ENCODE peak calls at places on chromosomes 12 and 14, in six cellular contexts. R is upper lobe of left lung, W is GM12878, P is HepG2, C is A549, Q is K562. Y is an unnamed sample.

GRCh38 chr14:58866386-58866785 is 228.6 kb downstream of the DACT1 start:
- ATAC-seq in C (no peak), Q (no peak), P (no peak), R (no peak), W (no peak), Y (no peak)

GRCh38 chr12:54207539-54208267 is 18.9 kb upstream of the SMUG1 start:
- ATAC-seq in R (peak), Q (peak), W (peak), C (peak), P (peak), Y (peak)

GRCh38 chr14:28515571-28515970 is 251.0 kb upstream of the FOXG1 start:
- ATAC-seq in R (no peak), W (no peak), P (no peak), C (no peak), Q (no peak), Y (no peak)

GRCh38 chr12:19080918-19081317 is 48.6 kb upstream of the PLEKHA5 start:
- ATAC-seq in C (no peak), Q (no peak), P (no peak), W (no peak), R (no peak), Y (no peak)

GRCh38 chr12:93742086-93742934 is 65.1 kb downstream of the CRADD start:
- ATAC-seq in R (peak), P (peak), W (peak), Q (peak), C (peak), Y (peak)

GRCh38 chr14:58060077-58060476 is 91.9 kb downstream of the ARMH4 start:
- ATAC-seq in R (no peak), C (no peak), Q (no peak), W (no peak), P (no peak), Y (no peak)

GRCh38 chr12:15323530-15323929 is 1.2 kb downstream of the PTPRO start:
- ATAC-seq in W (no peak), P (no peak), C (no peak), Q (no peak), R (no peak), Y (no peak)

GRCh38 chr14:80213602-80214001 is 2.3 kb upstream of the DIO2 start:
- ATAC-seq in W (peak), R (no peak), Q (no peak), C (no peak), P (peak), Y (no peak)

GRCh38 chr14:44446965-44447364 is 60.1 kb downstream of the FSCB start:
- ATAC-seq in R (no peak), P (no peak), C (no peak), Q (no peak), W (no peak), Y (no peak)

GRCh38 chr14:53962954-53963490 is 6.4 kb upstream of the BMP4 start:
- ATAC-seq in Q (no peak), C (no peak), P (no peak), R (peak), W (no peak), Y (peak)

GRCh38 chr14:90580381-90581335 is 183.8 kb downstream of the CALM1 start:
- ATAC-seq in Q (peak), W (no peak), P (no peak), C (no peak), R (no peak), Y (no peak)

GRCh38 chr12:107490000-107490399 is 195.6 kb upstream of the PWP1 start:
- ATAC-seq in P (no peak), R (no peak), W (no peak), Q (no peak), C (no peak), Y (no peak)

GRCh38 chr14:53591816-53592215 is 364.8 kb downstream of the BMP4 start:
- ATAC-seq in Q (no peak), C (no peak), W (no peak), R (no peak), P (no peak), Y (no peak)

GRCh38 chr14:22002860-22003284 is 329.3 kb upstream of the OR4E1 start:
- ATAC-seq in W (peak), R (no peak), C (peak), P (peak), Q (peak), Y (no peak)

GRCh38 chr12:15220451-15220850 is 766 bp downstream of the RERG start:
- ATAC-seq in C (no peak), W (no peak), Q (no peak), P (no peak), R (no peak), Y (no peak)

GRCh38 chr14:100165376-100165775 is 5.9 kb upstream of the DEGS2 start:
- ATAC-seq in P (peak), R (peak), W (peak), C (no peak), Q (no peak), Y (peak)

GRCh38 chr12:12486661-12487240 is 75.9 kb downstream of the DUSP16 start:
- ATAC-seq in R (no peak), P (peak), C (no peak), W (peak), Q (no peak), Y (no peak)

GRCh38 chr12:104463371-104463770 is 6.6 kb downstream of the CHST11 start:
- ATAC-seq in W (peak), P (no peak), Q (no peak), C (no peak), R (no peak), Y (no peak)

GRCh38 chr12:20602671-20603402 is 92.3 kb upstream of the SLCO1C1 start:
- ATAC-seq in P (no peak), C (peak), R (no peak), W (no peak), Q (no peak), Y (peak)

GRCh38 chr12:119700078-119700477 is 32.1 kb downstream of the PRKAB1 start:
- ATAC-seq in R (no peak), W (no peak), Q (no peak), P (no peak), C (no peak), Y (no peak)

GRCh38 chr14:102052522-102052921 is 34.3 kb downstream of the HSP90AA1 start:
- ATAC-seq in R (no peak), P (no peak), W (no peak), Q (no peak), C (no peak), Y (no peak)

GRCh38 chr14:24349742-24350141 is 10.0 kb upstream of the RIPK3 start:
- ATAC-seq in R (no peak), Q (no peak), W (no peak), P (no peak), C (no peak), Y (no peak)

GRCh38 chr14:71437870-71438269 is 494.4 kb upstream of the RGS6 start:
- ATAC-seq in Q (no peak), P (no peak), R (no peak), C (no peak), W (peak), Y (no peak)

GRCh38 chr14:77906446-77906845 is 106.5 kb downstream of the ADCK1 start:
- ATAC-seq in R (no peak), C (no peak), P (no peak), W (no peak), Q (no peak), Y (no peak)

GRCh38 chr12:114913871-114914801 is 230.2 kb upstream of the TBX3 start:
- ATAC-seq in R (no peak), W (no peak), C (peak), Q (no peak), P (no peak), Y (no peak)

GRCh38 chr14:36176524-36176923 is at the start of gene PTCSC3:
- ATAC-seq in W (no peak), P (no peak), R (no peak), C (no peak), Q (no peak), Y (no peak)

GRCh38 chr14:77580477-77580876 is 36.0 kb downstream of the SPTLC2 start:
- ATAC-seq in P (no peak), W (peak), R (no peak), Q (peak), C (no peak), Y (no peak)

GRCh38 chr12:94769040-94769420 is 118.7 kb upstream of the TMCC3 start:
- ATAC-seq in W (peak), C (no peak), Q (no peak), P (no peak), R (no peak), Y (no peak)

GRCh38 chr14:52067873-52068740 is 752 bp downstream of the NID2 start:
- ATAC-seq in W (no peak), P (peak), R (no peak), C (peak), Q (peak), Y (peak)

GRCh38 chr14:58805605-58806358 is 168.0 kb downstream of the DACT1 start:
- ATAC-seq in Q (no peak), W (no peak), R (no peak), P (no peak), C (no peak), Y (no peak)

GRCh38 chr12:48459259-48459658 is 13.1 kb upstream of the ANP32D start:
- ATAC-seq in R (no peak), P (no peak), C (no peak), Q (peak), W (no peak), Y (no peak)

GRCh38 chr14:63875311-63875710 is 22.5 kb downstream of the SYNE2 start:
- ATAC-seq in P (no peak), W (no peak), R (peak), C (no peak), Q (no peak), Y (peak)

GRCh38 chr12:47768323-47768811 is 4.7 kb upstream of the SLC48A1 start:
- ATAC-seq in W (no peak), P (peak), C (no peak), R (no peak), Q (peak), Y (no peak)

GRCh38 chr14:97336816-97337215 is 539.6 kb downstream of the VRK1 start:
- ATAC-seq in C (no peak), W (no peak), Q (no peak), P (no peak), R (no peak), Y (no peak)

GRCh38 chr14:64000749-64001148 is 147.9 kb downstream of the SYNE2 start:
- ATAC-seq in R (no peak), W (peak), Q (no peak), P (no peak), C (no peak), Y (no peak)

GRCh38 chr12:39343665-39344064 is 99.3 kb downstream of the KIF21A start:
- ATAC-seq in C (no peak), W (no peak), P (no peak), R (no peak), Q (no peak), Y (no peak)

GRCh38 chr12:129084875-129085826 is 231.9 kb downstream of the GLT1D1 start:
- ATAC-seq in P (no peak), W (no peak), R (peak), C (no peak), Q (no peak), Y (no peak)

GRCh38 chr14:53515264-53515663 is 362.1 kb upstream of the DDHD1 start:
- ATAC-seq in C (no peak), Q (no peak), P (no peak), R (no peak), W (no peak), Y (no peak)

GRCh38 chr12:50353869-50354593 is 42.4 kb downstream of the FAM186A start:
- ATAC-seq in Q (no peak), W (no peak), P (no peak), R (no peak), C (no peak), Y (no peak)
- H3K4me3 ChIP-seq in Q (no peak), W (no peak), P (no peak), R (no peak), C (no peak), Y (no peak)

GRCh38 chr12:87259405-87259804 is 769.8 kb downstream of the C12orf50 start:
- ATAC-seq in C (no peak), R (no peak), P (no peak), W (no peak), Q (no peak), Y (no peak)

GRCh38 chr12:87253157-87253556 is 776.0 kb downstream of the C12orf50 start:
- ATAC-seq in W (no peak), Q (no peak), P (no peak), R (no peak), C (no peak), Y (no peak)

DNA sequence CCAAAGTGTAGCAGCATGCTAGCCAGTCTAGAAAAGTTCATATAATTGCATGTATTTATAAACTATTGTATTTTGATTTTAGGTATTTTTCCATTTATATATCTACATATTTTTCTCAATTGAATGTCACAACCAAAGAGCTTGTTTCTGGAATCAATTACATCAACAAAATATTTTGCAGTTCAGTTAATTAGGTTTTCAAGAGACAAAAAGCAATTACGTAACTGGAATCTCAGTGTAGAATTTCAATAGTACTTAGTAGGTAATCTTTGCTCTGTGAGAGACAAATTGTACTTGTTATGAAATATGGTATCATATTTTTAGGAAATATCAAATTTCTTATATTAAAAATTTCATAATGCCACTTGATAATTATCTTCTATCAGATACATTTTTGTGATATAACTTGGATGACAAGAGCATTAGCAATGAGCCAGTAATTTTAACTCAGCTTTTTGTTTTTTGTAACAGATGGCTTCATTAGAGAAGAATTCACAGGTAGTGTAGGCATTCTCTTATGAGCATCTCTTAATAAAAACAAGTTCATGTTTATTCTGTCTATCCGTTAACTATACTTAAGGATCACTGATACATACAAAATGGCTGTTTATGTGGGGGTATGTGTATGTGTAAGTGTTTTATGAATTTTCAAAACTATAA is 774.7 kb downstream of the C12orf50 start:
- ATAC-seq in P (no peak), R (no peak), Q (no peak), W (no peak), C (no peak), Y (no peak)
- TF ChIP-seq EP300 in P (no peak), R (no peak), Q (no peak), W (no peak), C (no peak), Y (no peak)

GRCh38 chr14:75063491-75064204 is at the start of gene ACYP1:
- ATAC-seq in Q (peak), W (peak), P (peak), R (peak), C (peak), Y (peak)
- TF ChIP-seq CTCF in Q (no peak), W (no peak), P (no peak), R (peak), C (no peak), Y (no peak)

GRCh38 chr12:9827209-9827888 is at the start of gene KLRF1:
- ATAC-seq in C (no peak), R (no peak), Q (no peak), W (peak), P (no peak), Y (no peak)
- H3K4me3 ChIP-seq in C (no peak), R (no peak), Q (no peak), W (no peak), P (no peak), Y (no peak)

DNA sequence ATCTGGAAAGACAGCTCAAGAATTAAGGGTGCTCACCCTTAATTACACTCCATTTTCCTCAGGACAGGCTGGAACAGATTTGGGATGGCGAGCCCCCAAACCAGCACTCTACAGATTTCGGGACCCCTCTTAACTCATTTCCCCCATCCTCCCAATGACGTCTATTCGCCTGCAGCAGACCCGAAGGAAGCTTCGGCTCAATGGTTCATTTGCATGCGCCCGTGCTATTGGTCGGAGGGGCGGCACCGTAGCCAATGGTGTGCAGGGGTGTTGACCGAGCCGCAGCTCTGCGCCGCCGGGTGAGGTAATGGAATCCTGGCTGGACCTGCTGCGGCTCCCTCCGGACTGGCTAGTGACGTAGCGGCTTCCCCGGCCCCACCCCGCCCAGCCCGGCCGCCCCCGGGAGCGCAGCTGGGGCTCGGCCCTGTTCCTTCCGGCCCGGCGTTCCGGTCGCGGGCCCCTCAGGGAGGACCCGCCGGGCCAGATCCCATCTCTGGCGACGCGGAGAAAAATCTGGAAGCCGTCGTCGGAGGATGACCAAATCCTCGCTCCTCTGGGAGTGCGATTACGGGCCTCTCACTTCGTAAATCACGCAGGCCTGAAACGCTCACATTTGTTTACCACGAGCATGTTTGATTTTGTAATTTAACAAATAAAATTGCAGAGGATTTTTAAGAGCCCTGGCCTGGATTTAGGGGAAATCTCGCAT is 18.3 kb upstream of the NR4A1 start:
- ATAC-seq in C (peak), W (peak), P (peak), R (peak), Q (peak), Y (peak)
- TF ChIP-seq EP300 in C (no peak), W (no peak), P (no peak), R (no peak), Q (peak), Y (peak)

DNA sequence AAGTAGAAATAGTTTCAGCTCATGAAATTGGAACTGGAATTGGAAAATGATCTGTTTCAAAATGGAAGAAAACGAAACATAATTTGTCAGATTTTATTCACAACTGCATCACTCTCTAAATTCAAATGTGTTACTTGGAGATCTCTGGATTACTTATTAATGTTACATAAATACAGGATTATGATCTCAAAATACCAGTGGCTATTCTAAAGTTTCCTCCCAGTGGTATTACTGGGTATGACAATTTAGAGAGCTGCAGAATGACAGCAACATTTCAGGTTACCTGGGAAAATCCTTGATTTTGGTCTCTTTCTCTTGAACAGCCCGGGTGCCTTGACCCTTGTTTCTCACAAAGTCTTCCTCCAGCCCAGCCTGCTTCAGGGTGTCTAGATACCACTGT is 14.2 kb downstream of the FAM161B start:
- ATAC-seq in Q (peak), R (no peak), C (peak), W (peak), P (peak), Y (no peak)
- TF ChIP-seq CTCF in Q (no peak), R (peak), C (no peak), W (peak), P (no peak), Y (no peak)

DNA sequence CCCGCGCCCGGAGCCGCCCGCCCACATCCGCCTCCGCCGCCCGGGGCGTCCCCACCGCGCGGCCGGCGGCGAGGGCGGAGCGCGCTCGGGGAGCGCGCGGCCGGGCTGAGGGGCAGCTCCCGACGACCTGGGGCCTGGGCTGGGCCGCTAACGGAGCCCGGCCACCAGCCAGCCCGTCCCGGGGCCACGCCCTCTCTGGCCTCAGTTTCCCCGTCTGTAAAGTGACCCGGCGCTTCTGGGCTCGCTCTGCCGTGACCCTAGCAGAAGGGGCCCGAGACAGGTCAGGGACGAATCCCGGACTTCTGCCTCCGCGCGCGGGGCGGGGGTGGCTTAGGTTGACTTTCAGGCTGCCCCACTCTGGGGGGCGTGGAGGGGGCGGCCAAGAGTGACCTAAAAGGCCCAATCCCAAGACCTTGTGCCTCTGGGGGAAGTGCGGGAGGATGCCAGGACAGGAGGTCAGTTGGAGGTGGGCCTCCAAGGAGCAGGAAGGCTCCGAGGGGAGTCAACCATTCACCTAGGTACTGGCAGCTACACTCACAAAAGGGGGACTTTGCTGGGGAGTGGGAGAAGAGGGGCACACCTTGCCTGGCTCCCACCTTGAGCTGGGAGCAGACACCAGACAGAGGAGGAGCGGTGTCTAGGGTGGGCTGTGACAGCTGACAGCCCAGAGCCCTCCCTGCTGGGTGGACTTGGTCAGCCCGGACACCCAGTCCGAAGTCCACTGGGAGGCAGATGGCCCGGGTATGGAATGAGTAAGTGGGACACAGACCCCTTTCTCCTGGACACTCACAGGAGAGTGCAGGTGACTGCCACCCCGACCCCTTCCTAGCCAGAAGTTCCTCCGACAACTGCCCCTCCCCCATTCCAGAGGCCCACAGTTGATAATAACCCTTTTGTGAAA is 483 bp upstream of the AKT1 start:
- ATAC-seq in R (no peak), C (peak), Q (peak), P (peak), W (peak), Y (peak)
- H3K4me3 ChIP-seq in R (peak), C (peak), Q (peak), P (peak), W (peak), Y (peak)

GRCh38 chr14:76151398-76152332 is at the start of gene GPATCH2L:
- ATAC-seq in C (peak), P (peak), R (peak), W (peak), Q (peak), Y (peak)
- TF ChIP-seq EP300 in C (no peak), P (no peak), R (no peak), W (no peak), Q (no peak), Y (no peak)

DNA sequence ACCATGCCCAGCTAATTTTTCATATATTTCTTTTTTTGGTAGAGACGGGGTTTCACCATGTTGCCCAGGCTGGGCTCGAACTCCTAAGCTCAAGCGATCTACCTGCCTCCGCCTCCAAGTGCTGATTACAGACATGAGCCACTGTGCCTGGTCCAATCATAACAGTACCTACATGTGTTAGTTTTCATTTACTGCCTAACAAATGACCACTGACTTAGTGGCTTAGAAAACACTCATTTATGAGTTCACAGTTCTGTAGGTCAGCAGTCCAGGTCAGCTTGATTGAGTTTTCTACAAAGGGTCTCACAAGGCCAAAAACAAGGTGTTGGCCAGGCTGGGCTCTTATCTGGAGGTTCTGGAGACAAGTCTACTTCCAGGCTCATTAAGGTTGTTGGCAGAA is 60.6 kb downstream of the RNFT2 start:
- ATAC-seq in W (no peak), C (no peak), P (no peak), Q (no peak), R (no peak), Y (no peak)
- TF ChIP-seq CTCF in W (no peak), C (no peak), P (no peak), Q (no peak), R (no peak), Y (no peak)